ENCODE peak calls at places on chromosomes 1 and 21, in five cellular contexts. J is fibroblast of the aortic adventitia; C is activated CD4-positive, alpha-beta T cell treated with anti-CD3 and anti-CD28 coated beads, Interleukin-2, amount 50 U/mL, for 4 hours; R is HS-27A; K is astrocyte of the hippocampus. U is an unnamed sample.

GRCh38 chr1:229380514-229381160 is 37.8 kb upstream of the CCSAP start:
- DNase-seq in J (no peak), C (no peak), R (no peak), K (no peak), U (no peak)

GRCh38 chr1:115665319-115665718 is 23.5 kb downstream of the VANGL1 start:
- DNase-seq in C (no peak), J (no peak), R (no peak), K (no peak), U (no peak)

GRCh38 chr1:2083666-2084065 is 33.5 kb downstream of the PRKCZ start:
- DNase-seq in K (no peak), J (no peak), C (no peak), R (no peak), U (no peak)

GRCh38 chr1:213623862-213624261 is 363.9 kb upstream of the PROX1 start:
- DNase-seq in K (no peak), R (no peak), J (no peak), C (no peak), U (no peak)

GRCh38 chr1:58885998-58886397 is 102.2 kb upstream of the JUN start:
- DNase-seq in R (no peak), K (peak), J (no peak), C (no peak), U (no peak)

GRCh38 chr1:162212713-162213112 is 143.2 kb downstream of the NOS1AP start:
- DNase-seq in K (no peak), C (no peak), R (no peak), J (no peak), U (no peak)

GRCh38 chr1:70327306-70328076 is 27.0 kb downstream of the ANKRD13C start:
- DNase-seq in R (no peak), K (no peak), J (no peak), C (no peak), U (no peak)

GRCh38 chr1:3905953-3906671 is 6.0 kb upstream of the C1orf174 start:
- DNase-seq in R (no peak), K (no peak), J (no peak), C (no peak), U (no peak)

GRCh38 chr1:8371372-8371991 is 53.6 kb downstream of the SLC45A1 start:
- DNase-seq in K (no peak), J (no peak), R (no peak), C (no peak), U (no peak)

GRCh38 chr1:162905759-162906158 is 44.8 kb upstream of the CCDC190 start:
- DNase-seq in C (no peak), J (peak), R (no peak), K (peak), U (no peak)

GRCh38 chr1:201053155-201053860 is 29.8 kb upstream of the KIF21B start:
- DNase-seq in J (no peak), R (no peak), C (no peak), K (no peak), U (no peak)

GRCh38 chr1:7549693-7550161 is 221.4 kb upstream of the VAMP3 start:
- DNase-seq in C (no peak), K (peak), R (peak), J (no peak), U (no peak)

GRCh38 chr1:63981408-63981773 is 207.6 kb downstream of the ROR1 start:
- DNase-seq in C (no peak), J (no peak), R (no peak), K (no peak), U (no peak)

GRCh38 chr1:171142081-171142450 is 43.0 kb upstream of the FMO2 start:
- DNase-seq in C (no peak), J (peak), K (no peak), R (no peak), U (no peak)

GRCh38 chr21:29304577-29304976 is 5.9 kb downstream of the BACH1 start:
- DNase-seq in R (no peak), C (no peak), J (no peak), K (no peak), U (no peak)

GRCh38 chr1:47997289-47998200 is at the start of gene TRABD2B:
- DNase-seq in C (peak), J (peak), K (peak), R (no peak), U (peak)

GRCh38 chr1:111960971-111961370 is 28.5 kb downstream of the KCND3 start:
- DNase-seq in J (no peak), R (no peak), C (no peak), K (no peak), U (no peak)

GRCh38 chr1:27883536-27884181 is 11.3 kb downstream of the THEMIS2 start:
- DNase-seq in K (no peak), C (no peak), R (no peak), J (no peak), U (no peak)

GRCh38 chr1:82449671-82450070 is 648.9 kb downstream of the ADGRL2 start:
- DNase-seq in J (peak), K (peak), C (no peak), R (no peak), U (no peak)

GRCh38 chr1:181134543-181135461 is 46.3 kb downstream of the IER5 start:
- DNase-seq in C (no peak), J (peak), K (peak), R (no peak), U (no peak)

GRCh38 chr1:87794788-87795614 is 466.3 kb downstream of the LMO4 start:
- DNase-seq in C (no peak), R (peak), K (peak), J (peak), U (no peak)